ENCODE peak calls at places on chromosomes 16 and 17, in five cellular contexts. D, H, J, R and N are unnamed samples.

GRCh38 chr16:26019406-26019805 is 327.6 kb downstream of the HS3ST4 start:
- DNase-seq in D (no peak), H (no peak), J (no peak), R (no peak), N (no peak)

GRCh38 chr16:58249780-58250478 is 44.9 kb downstream of the PRSS54 start:
- DNase-seq in D (peak), H (peak), J (peak), R (peak), N (peak)

GRCh38 chr17:77801545-77802332 is 156.8 kb upstream of the TNRC6C start:
- DNase-seq in D (no peak), H (no peak), J (no peak), R (peak), N (no peak)

GRCh38 chr17:74281799-74282198 is 7.8 kb downstream of the DNAI2 start:
- DNase-seq in D (no peak), H (no peak), J (no peak), R (no peak), N (no peak)

GRCh38 chr17:79558573-79558900 is 52.3 kb downstream of the RBFOX3 start:
- DNase-seq in D (no peak), H (no peak), J (no peak), R (no peak), N (no peak)

GRCh38 chr16:57245472-57246113 is 534 bp downstream of the ARL2BP start:
- DNase-seq in D (peak), H (peak), J (no peak), R (peak), N (no peak)

GRCh38 chr17:19447085-19447583 is 36.1 kb downstream of the RNF112 start:
- DNase-seq in D (peak), H (peak), J (no peak), R (peak), N (peak)

GRCh38 chr17:81556175-81556691 is 4.1 kb upstream of the FAAP100 start:
- DNase-seq in D (no peak), H (no peak), J (no peak), R (no peak), N (no peak)

GRCh38 chr16:86634290-86634689 is 55.9 kb downstream of the FOXL1 start:
- DNase-seq in D (no peak), H (no peak), J (no peak), R (no peak), N (no peak)

GRCh38 chr16:19166500-19166899 is 1.5 kb upstream of the SYT17 start:
- DNase-seq in D (no peak), H (no peak), J (no peak), R (no peak), N (no peak)

GRCh38 chr17:15955793-15956541 is 11.0 kb downstream of the ADORA2B start:
- DNase-seq in D (no peak), H (no peak), J (no peak), R (no peak), N (no peak)

GRCh38 chr17:62714016-62714777 is 86.7 kb downstream of the MRC2 start:
- DNase-seq in D (no peak), H (peak), J (no peak), R (no peak), N (no peak)

GRCh38 chr17:80265205-80266068 is 4.8 kb downstream of the RNF213 start:
- DNase-seq in D (peak), H (no peak), J (no peak), R (no peak), N (no peak)

GRCh38 chr16:27221576-27222498 is 18.5 kb downstream of the KDM8 start:
- DNase-seq in D (no peak), H (no peak), J (no peak), R (peak), N (no peak)

GRCh38 chr16:2753523-2754020 is 1.1 kb downstream of the SRRM2 start:
- DNase-seq in D (no peak), H (no peak), J (no peak), R (no peak), N (no peak)

GRCh38 chr16:5058476-5058875 is 7.3 kb downstream of the C16orf89 start:
- DNase-seq in D (no peak), H (no peak), J (no peak), R (peak), N (no peak)

GRCh38 chr16:30061195-30061554 is 4.4 kb upstream of the ALDOA start:
- DNase-seq in D (no peak), H (no peak), J (no peak), R (no peak), N (no peak)

GRCh38 chr17:4584125-4584834 is at the start of gene SMTNL2:
- DNase-seq in D (no peak), H (peak), J (peak), R (peak), N (no peak)

GRCh38 chr17:63029520-63029919 is 63.5 kb downstream of the TANC2 start:
- DNase-seq in D (no peak), H (no peak), J (no peak), R (no peak), N (no peak)

GRCh38 chr17:17370711-17371110 is 67.5 kb downstream of the NT5M start:
- DNase-seq in D (no peak), H (no peak), J (no peak), R (no peak), N (no peak)

GRCh38 chr17:55286681-55287589 is 22.2 kb downstream of the HLF start:
- DNase-seq in D (peak), H (no peak), J (no peak), R (no peak), N (no peak)

GRCh38 chr16:54216268-54217187 is 70.1 kb downstream of the IRX3 start:
- DNase-seq in D (peak), H (peak), J (no peak), R (peak), N (no peak)

DNA sequence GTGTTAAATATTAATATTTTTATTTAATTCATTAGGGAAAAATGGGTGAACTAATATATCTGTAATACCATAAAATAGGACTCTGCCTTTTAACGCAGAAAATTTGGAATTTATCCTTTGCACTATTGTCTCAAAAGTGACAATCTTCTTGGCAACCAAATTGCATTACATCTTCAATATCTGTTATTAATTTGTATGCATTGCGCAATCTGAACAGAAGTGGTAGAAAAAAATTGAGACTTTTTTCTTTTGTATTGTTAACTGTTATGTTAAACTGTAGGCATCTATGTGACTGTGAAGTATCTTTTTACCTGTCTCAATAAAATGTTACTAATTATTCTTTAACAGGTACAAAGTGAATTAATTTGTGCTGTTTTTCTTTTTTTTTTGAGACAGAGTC is 55.6 kb downstream of the PPM1E start:
- DNase-seq in D (no peak), H (no peak), J (no peak), R (no peak), N (no peak)
- TF ChIP-seq CTCF in D (no peak), H (no peak), J (no peak), R (no peak), N (no peak)

DNA sequence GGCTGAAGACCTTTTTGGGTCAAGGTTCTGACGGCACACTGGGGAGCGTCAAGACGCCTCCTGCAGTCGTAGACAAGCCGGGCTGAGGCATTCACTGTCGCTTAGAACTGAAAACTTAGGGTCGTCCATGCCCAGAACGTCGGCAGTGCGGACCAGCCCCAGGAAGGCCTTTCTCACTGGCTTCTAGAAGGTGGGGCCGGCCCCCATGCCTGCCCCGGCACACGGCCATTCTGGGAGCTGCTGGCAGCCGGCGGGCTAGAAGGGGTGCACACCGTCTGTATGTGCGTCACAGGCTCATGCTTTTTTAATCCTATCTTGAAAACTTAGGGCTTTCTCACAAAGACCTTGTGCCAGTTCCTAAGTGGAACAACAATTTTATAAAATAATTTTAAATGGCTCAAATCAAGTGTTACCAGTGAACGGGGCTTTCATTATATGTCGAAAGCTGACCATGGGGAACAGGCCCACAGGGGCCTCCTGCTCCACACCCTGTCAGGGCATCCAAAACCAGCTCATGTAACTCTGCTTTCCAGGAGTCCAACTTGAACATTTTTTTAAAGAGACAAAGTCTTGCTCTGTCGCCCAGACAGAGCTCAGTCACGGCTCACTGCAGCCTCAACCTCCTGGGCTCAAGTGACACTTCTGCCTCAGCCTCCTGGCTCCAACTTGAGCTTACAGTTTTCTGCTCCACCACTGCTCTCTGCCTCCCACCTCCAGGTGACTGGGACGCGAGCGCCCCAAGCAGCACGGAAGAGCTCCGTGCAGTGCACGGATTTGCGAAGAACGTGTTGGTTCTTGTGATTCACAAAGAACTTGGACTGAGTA is 111.2 kb downstream of the ANKRD11 start:
- DNase-seq in D (no peak), H (no peak), J (no peak), R (no peak), N (no peak)
- TF ChIP-seq CTCF in D (no peak), H (no peak), J (no peak), R (no peak), N (no peak)

DNA sequence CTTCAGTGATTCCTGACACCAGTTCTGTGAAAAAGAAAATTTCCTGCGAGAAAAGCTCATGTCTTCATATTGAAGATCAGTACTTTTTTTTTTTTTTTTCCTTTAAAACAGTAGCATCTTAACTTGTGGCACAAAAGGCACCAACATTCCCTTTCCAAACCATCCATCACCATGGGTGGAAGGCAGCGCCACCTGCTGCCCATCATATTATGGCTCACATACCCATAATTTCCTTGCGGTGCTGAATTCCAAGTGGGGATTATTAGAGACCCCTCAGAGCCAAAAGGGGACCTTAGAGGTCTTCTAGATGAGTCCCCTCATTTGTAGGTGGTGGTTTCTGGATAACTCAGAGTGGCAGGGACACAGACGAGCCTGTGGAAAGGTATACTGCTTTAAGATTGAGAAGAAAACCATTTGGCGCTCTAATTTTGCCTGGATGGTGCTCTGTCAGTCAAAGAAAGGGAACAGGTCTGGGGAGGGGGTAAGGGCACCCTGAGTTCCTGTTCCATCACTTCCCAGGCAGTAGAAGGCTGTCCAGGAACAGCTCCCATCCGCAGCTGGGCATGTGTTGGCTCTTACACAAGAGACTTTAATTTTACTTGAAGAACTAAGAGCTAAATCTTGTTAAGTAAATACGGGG is 7.9 kb upstream of the SOST start:
- DNase-seq in D (peak), H (peak), J (no peak), R (peak), N (no peak)
- TF ChIP-seq CTCF in D (peak), H (peak), J (no peak), R (peak), N (peak)

GRCh38 chr17:39925282-39926134 is 1.9 kb downstream of the ORMDL3 start:
- DNase-seq in D (no peak), H (no peak), J (no peak), R (no peak), N (no peak)

GRCh38 chr17:39924691-39925055 is 2.7 kb downstream of the ORMDL3 start:
- DNase-seq in D (no peak), H (no peak), J (no peak), R (no peak), N (no peak)

GRCh38 chr17:39923230-39923629 is 4.2 kb downstream of the ORMDL3 start:
- DNase-seq in D (no peak), H (no peak), J (no peak), R (no peak), N (no peak)

GRCh38 chr17:39922006-39922405 is 3.6 kb upstream of the GSDMB start:
- DNase-seq in D (no peak), H (no peak), J (no peak), R (no peak), N (no peak)

GRCh38 chr17:39923836-39924690 is 3.3 kb downstream of the ORMDL3 start:
- DNase-seq in D (no peak), H (no peak), J (no peak), R (no peak), N (no peak)
- TF ChIP-seq CTCF in D (no peak), H (no peak), J (no peak), R (no peak), N (no peak)

GRCh38 chr16:23955088-23955487 is 119.3 kb downstream of the PRKCB start:
- DNase-seq in D (no peak), H (no peak), J (no peak), R (no peak), N (no peak)
- TF ChIP-seq CTCF in D (no peak), H (no peak), J (no peak), R (no peak), N (no peak)

DNA sequence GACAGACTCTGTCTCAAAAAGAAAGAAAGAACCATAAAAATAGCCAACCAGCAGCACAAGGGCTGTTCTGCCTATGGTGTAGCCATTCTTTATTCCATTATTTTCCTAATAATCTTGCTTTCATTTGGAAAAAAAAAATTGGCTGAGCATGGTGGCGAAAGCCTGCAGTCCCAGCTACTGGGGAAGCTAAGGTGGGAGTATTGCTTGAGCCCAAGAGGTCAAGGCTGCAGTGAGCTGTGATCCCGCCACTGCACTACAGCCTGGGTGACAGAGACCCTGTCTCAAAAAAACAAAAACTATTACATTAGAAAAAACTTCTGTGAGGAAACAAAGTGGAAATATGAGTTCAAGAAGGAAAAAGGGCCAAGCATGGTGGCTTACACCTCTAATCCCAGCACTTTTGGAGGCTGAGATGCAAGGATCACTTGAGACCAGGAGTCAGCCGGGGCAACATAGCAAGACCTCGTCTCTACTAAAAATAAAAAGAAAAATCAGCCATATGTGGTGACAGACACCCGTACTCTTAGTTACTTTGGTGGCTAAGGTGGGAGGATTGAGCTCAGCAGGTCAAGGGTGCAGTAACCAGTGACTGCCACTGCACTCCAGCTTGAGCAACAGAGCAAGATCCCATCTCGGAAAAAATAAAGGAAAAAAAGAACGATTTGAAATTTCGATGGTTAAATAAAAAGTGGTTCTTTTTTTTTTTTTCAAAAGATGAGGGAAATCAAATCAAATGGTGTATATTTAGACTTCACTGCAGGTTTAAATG is 2.5 kb downstream of the DCAKD start:
- DNase-seq in D (no peak), H (no peak), J (no peak), R (no peak), N (no peak)
- TF ChIP-seq CTCF in D (no peak), H (no peak), J (no peak), R (no peak), N (peak)

GRCh38 chr17:6102615-6103014 is 32.4 kb downstream of the WSCD1 start:
- DNase-seq in D (no peak), H (no peak), J (no peak), R (no peak), N (no peak)

GRCh38 chr17:6100146-6100545 is 30.0 kb downstream of the WSCD1 start:
- DNase-seq in D (no peak), H (no peak), J (no peak), R (no peak), N (no peak)

GRCh38 chr17:6099492-6099891 is 29.3 kb downstream of the WSCD1 start:
- DNase-seq in D (no peak), H (no peak), J (no peak), R (no peak), N (no peak)

GRCh38 chr17:6101706-6102105 is 31.5 kb downstream of the WSCD1 start:
- DNase-seq in D (no peak), H (no peak), J (no peak), R (no peak), N (no peak)

DNA sequence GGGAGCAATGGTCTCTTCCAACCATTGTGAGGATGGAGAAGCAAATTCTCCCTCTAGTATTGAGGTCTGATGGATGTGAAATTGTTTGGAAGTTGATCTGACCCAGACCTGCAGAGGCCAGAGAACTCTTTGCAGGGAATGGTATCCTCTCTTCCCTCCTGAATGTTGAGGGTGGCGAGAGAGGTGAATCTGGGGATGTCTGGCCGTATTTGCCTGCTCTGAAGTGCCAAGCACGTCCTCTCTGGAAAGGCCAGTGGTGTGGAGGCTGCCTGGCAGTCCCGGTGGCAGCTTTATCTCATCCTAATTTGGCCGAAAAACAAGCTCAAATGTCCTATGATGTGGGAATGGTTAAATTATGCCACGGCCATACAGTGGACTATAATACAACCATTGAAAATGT is 30.7 kb downstream of the WSCD1 start:
- DNase-seq in D (no peak), H (no peak), J (no peak), R (no peak), N (no peak)
- TF ChIP-seq CTCF in D (no peak), H (no peak), J (no peak), R (no peak), N (no peak)

DNA sequence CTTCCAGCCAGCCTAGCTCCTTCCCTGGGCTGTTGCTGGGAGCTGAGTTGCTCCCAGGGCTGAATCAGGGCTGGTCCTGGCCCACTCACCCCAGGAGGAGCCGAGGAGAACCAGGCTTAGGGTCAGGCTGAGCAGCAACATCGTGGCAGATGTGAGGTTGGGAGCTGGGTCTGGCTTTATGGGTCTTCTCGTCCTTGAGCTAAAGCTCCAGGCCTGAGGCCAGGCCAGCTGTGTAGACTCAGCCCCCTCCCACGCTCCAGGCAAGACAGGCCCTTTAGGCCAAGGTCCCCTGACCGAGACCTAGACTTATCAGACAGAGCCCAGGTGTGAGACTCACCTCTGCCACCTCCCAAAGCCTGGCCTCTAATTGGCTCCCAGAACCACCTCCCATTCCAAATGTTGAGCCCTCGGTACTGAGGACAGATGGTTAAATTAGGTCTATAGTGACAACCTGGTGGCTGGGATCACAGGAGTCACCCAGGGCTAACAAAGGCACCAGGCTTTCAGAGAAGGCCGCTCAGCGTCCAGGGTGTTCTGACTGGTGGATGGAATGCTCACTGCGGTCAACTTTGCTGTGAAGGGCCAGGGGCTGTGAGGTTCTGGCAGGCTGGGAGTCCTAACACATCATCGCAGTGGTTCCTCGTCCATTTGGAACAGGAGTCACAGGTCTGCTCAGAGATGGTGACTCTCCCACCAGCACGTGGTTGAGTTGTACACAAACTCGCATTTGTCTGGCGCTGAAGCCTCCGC is at the start of gene CTRL:
- DNase-seq in D (no peak), H (peak), J (no peak), R (no peak), N (no peak)
- TF ChIP-seq CTCF in D (no peak), H (peak), J (no peak), R (no peak), N (no peak)

GRCh38 chr17:29007456-29008455 is 1.9 kb upstream of the SEZ6 start:
- DNase-seq in D (no peak), H (no peak), J (no peak), R (no peak), N (no peak)
- TF ChIP-seq CTCF in D (no peak), H (no peak), J (no peak), R (no peak), N (no peak)